ENCODE peak calls at places on chromosomes 16 and 17, in six cellular contexts. M, F, R, I, A and H are unnamed samples.

GRCh38 chr17:48747445-48748363 is 19.2 kb upstream of the HOXB13 start:
- DNase-seq in M (no peak), F (no peak), R (no peak), I (no peak), A (no peak), H (no peak)

GRCh38 chr17:7011942-7012254 is 526 bp upstream of the RNASEK start:
- DNase-seq in M (no peak), F (no peak), R (no peak), I (no peak), A (no peak), H (no peak)

GRCh38 chr16:30005341-30006094 is 5.3 kb downstream of the DOC2A start:
- DNase-seq in M (peak), F (no peak), R (peak), I (no peak), A (no peak), H (no peak)

GRCh38 chr17:34979650-34980352 is 511 bp upstream of the LIG3 start:
- DNase-seq in M (no peak), F (no peak), R (no peak), I (no peak), A (no peak), H (no peak)

GRCh38 chr17:50184611-50185398 is 16.6 kb downstream of the COL1A1 start:
- DNase-seq in M (no peak), F (no peak), R (no peak), I (peak), A (no peak), H (peak)

GRCh38 chr16:46857261-46857962 is 26.4 kb upstream of the C16orf87 start:
- DNase-seq in M (peak), F (no peak), R (no peak), I (peak), A (no peak), H (no peak)

GRCh38 chr16:11635127-11635652 is 33.1 kb upstream of the SNN start:
- DNase-seq in M (no peak), F (no peak), R (no peak), I (no peak), A (no peak), H (no peak)

GRCh38 chr16:82061861-82062525 is 26.9 kb downstream of the HSD17B2 start:
- DNase-seq in M (no peak), F (no peak), R (peak), I (peak), A (no peak), H (no peak)

GRCh38 chr16:8391219-8391757 is 199.0 kb downstream of the TMEM114 start:
- DNase-seq in M (no peak), F (no peak), R (no peak), I (peak), A (no peak), H (no peak)

GRCh38 chr16:67372664-67373063 is 20.6 kb downstream of the TPPP3 start:
- DNase-seq in M (no peak), F (no peak), R (no peak), I (peak), A (no peak), H (no peak)